ENCODE peak calls at places on chromosomes 11 and 22, in seven cellular contexts. W is adrenal gland, U is tibial nerve, M is cardiac muscle cell, Z is OCI-LY7, S is GM06990, Y is HCT116. X is an unnamed sample.

GRCh38 chr11:278001-278951 is at the start of gene NLRP6:
- DNase-seq in W (no peak), U (no peak), M (no peak), Z (no peak), S (no peak), Y (no peak), X (no peak)

GRCh38 chr11:123505546-123506299 is 75.7 kb downstream of the GRAMD1B start:
- DNase-seq in W (no peak), U (no peak), M (no peak), Z (no peak), S (no peak), Y (no peak), X (no peak)

GRCh38 chr22:46004105-46004866 is 27.3 kb upstream of the WNT7B start:
- DNase-seq in W (no peak), U (no peak), M (no peak), Z (no peak), S (no peak), Y (no peak), X (no peak)

GRCh38 chr11:29306527-29306926 is 710.3 kb downstream of the KCNA4 start:
- DNase-seq in W (no peak), U (no peak), M (peak), Z (no peak), S (no peak), Y (no peak), X (no peak)

GRCh38 chr11:96341237-96342130 is 1.5 kb downstream of the MAML2 start:
- DNase-seq in W (peak), U (peak), M (peak), Z (peak), S (peak), Y (no peak), X (peak)

GRCh38 chr22:30872282-30873041 is 96.1 kb downstream of the MORC2 start:
- DNase-seq in W (peak), U (no peak), M (no peak), Z (no peak), S (no peak), Y (no peak), X (no peak)

GRCh38 chr11:133529807-133530500 is 2.3 kb downstream of the OPCML start:
- DNase-seq in W (no peak), U (no peak), M (no peak), Z (no peak), S (no peak), Y (no peak), X (no peak)

GRCh38 chr11:32213223-32213622 is 122.3 kb downstream of the RCN1 start:
- DNase-seq in W (no peak), U (no peak), M (peak), Z (no peak), S (no peak), Y (no peak), X (no peak)

GRCh38 chr22:22767876-22768602 is 119.6 kb upstream of the IGLL5 start:
- DNase-seq in W (no peak), U (no peak), M (peak), Z (no peak), S (no peak), Y (no peak), X (no peak)
- TF ChIP-seq CTCF in W (no peak), U (no peak), M (peak), Z (peak), S (peak), Y (peak), X (no peak)

DNA sequence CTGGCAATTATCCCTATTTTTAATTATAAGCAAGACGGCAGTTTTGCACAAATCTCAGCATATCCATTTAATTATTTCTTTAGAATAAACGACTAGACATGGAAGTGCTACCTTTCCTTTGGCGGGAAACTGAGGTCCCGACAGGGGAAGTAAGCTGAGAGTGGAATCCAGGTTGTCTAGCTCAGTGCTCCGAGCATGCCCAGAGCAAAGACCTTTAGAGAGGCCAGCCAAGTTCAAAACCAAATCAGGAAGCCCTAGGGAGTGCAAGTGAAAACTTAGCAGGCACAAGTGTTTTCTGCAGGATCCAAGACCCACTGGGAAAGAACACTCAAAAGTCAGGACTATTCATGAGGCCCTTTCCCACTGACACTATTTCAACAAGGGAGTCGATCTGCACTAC is 22.7 kb upstream of the SCN2B start:
- DNase-seq in W (no peak), U (no peak), M (no peak), Z (no peak), S (no peak), Y (no peak), X (no peak)
- TF ChIP-seq CTCF in W (no peak), U (no peak), M (no peak), Z (no peak), S (no peak), Y (no peak), X (no peak)

GRCh38 chr22:16783930-16784354 is 41.3 kb downstream of the XKR3 start:
- DNase-seq in W (no peak), U (no peak), M (no peak), Z (peak), S (no peak), Y (peak), X (no peak)
- TF ChIP-seq CTCF in W (no peak), U (peak), M (no peak), Z (peak), S (peak), Y (peak), X (peak)

GRCh38 chr11:118046051-118046963 is 30.6 kb upstream of the TMPRSS4 start:
- DNase-seq in W (no peak), U (no peak), M (no peak), Z (no peak), S (peak), Y (no peak), X (peak)

GRCh38 chr11:118047749-118048148 is 29.1 kb upstream of the TMPRSS4 start:
- DNase-seq in W (no peak), U (no peak), M (no peak), Z (no peak), S (no peak), Y (no peak), X (no peak)

GRCh38 chr11:118042791-118043190 is 34.1 kb upstream of the TMPRSS4 start:
- DNase-seq in W (no peak), U (no peak), M (no peak), Z (no peak), S (no peak), Y (no peak), X (no peak)

GRCh38 chr11:118046964-118047700 is 29.7 kb upstream of the TMPRSS4 start:
- DNase-seq in W (no peak), U (no peak), M (no peak), Z (no peak), S (no peak), Y (no peak), X (no peak)

GRCh38 chr11:118045191-118045590 is 31.7 kb upstream of the TMPRSS4 start:
- DNase-seq in W (no peak), U (no peak), M (no peak), Z (no peak), S (no peak), Y (no peak), X (no peak)
- TF ChIP-seq CTCF in W (no peak), U (no peak), M (no peak), Z (no peak), S (no peak), Y (no peak), X (no peak)

GRCh38 chr11:1883342-1884122 is 8.2 kb downstream of the PRR33 start:
- DNase-seq in W (no peak), U (no peak), M (no peak), Z (no peak), S (no peak), Y (no peak), X (no peak)

GRCh38 chr11:1880746-1881441 is 10.8 kb downstream of the PRR33 start:
- DNase-seq in W (no peak), U (no peak), M (no peak), Z (no peak), S (no peak), Y (no peak), X (no peak)

GRCh38 chr11:1881442-1882264 is 10.0 kb downstream of the PRR33 start:
- DNase-seq in W (no peak), U (no peak), M (no peak), Z (peak), S (no peak), Y (no peak), X (no peak)

GRCh38 chr11:1884123-1884415 is 7.6 kb downstream of the PRR33 start:
- DNase-seq in W (no peak), U (no peak), M (no peak), Z (no peak), S (no peak), Y (no peak), X (no peak)

GRCh38 chr11:1882265-1883238 is 9.1 kb downstream of the PRR33 start:
- DNase-seq in W (peak), U (peak), M (peak), Z (peak), S (peak), Y (peak), X (peak)
- TF ChIP-seq CTCF in W (peak), U (peak), M (peak), Z (peak), S (peak), Y (peak), X (peak)

GRCh38 chr11:114257621-114258558 is 38.3 kb upstream of the NNMT start:
- DNase-seq in W (peak), U (peak), M (peak), Z (no peak), S (no peak), Y (no peak), X (no peak)
- TF ChIP-seq CTCF in W (peak), U (peak), M (peak), Z (no peak), S (no peak), Y (no peak), X (no peak)

GRCh38 chr11:2312232-2313042 is 10.6 kb downstream of the TSPAN32 start:
- DNase-seq in W (no peak), U (no peak), M (peak), Z (no peak), S (no peak), Y (no peak), X (no peak)
- TF ChIP-seq CTCF in W (no peak), U (no peak), M (no peak), Z (no peak), S (no peak), Y (no peak), X (no peak)